ENCODE peak calls at places on chromosomes 6 and 20, in ten cellular contexts. X is SHP77, K is SW 1271, E is cardiac fibroblast, C is ACHN, R is AG09319, H is T1000, B is ureter, J is tibial nerve, Z is Karpas-422. F is an unnamed sample.
A peak's percentile ranks its signal among the peaks of the same experiment; 100 is the strongest.

GRCh38 chr6:7523922-7524321 is 17.5 kb upstream of the DSP start:
- DNase-seq in X (no peak), K (no peak), E (no peak), C (no peak), R (no peak), H (no peak), B (no peak), J (no peak), Z (no peak), F (no peak)

GRCh38 chr6:41733707-41734665 is 1.4 kb downstream of the TFEB start:
- DNase-seq in X (peak; percentile 80), K (peak; percentile 79), E (peak; percentile 78), C (peak; percentile 83), R (no peak), H (peak; percentile 58), B (peak; percentile 78), J (peak; percentile 31), Z (peak; percentile 97), F (peak; percentile 65)

GRCh38 chr6:152309648-152310047 is 327.5 kb downstream of the SYNE1 start:
- DNase-seq in X (peak; percentile 46), K (no peak), E (no peak), C (no peak), R (no peak), H (no peak), B (no peak), J (no peak), Z (no peak), F (no peak)

GRCh38 chr20:48761023-48761785 is 66.6 kb downstream of the PREX1 start:
- DNase-seq in X (no peak), K (no peak), E (no peak), C (no peak), R (no peak), H (no peak), B (no peak), J (peak; percentile 28), Z (no peak), F (no peak)

GRCh38 chr6:136067731-136068341 is 182.3 kb downstream of the MTFR2 start:
- DNase-seq in X (no peak), K (peak; percentile 17), E (peak; percentile 84), C (peak; percentile 32), R (no peak), H (no peak), B (no peak), J (no peak), Z (no peak), F (no peak)

GRCh38 chr6:130760006-130760405 is 67.2 kb upstream of the SMLR1 start:
- DNase-seq in X (peak; percentile 22), K (peak; percentile 56), E (peak; percentile 52), C (peak; percentile 35), R (no peak), H (no peak), B (no peak), J (no peak), Z (peak; percentile 44), F (peak; percentile 65)

GRCh38 chr6:16333580-16333979 is 95.2 kb downstream of the GMPR start:
- DNase-seq in X (no peak), K (no peak), E (peak; percentile 56), C (peak; percentile 68), R (no peak), H (no peak), B (no peak), J (no peak), Z (peak; percentile 36), F (no peak)

GRCh38 chr20:9520096-9520495 is 5.7 kb downstream of the LAMP5 start:
- DNase-seq in X (no peak), K (no peak), E (no peak), C (no peak), R (no peak), H (no peak), B (no peak), J (no peak), Z (no peak), F (no peak)

GRCh38 chr6:19719691-19720127 is 117.5 kb upstream of the ID4 start:
- DNase-seq in X (no peak), K (no peak), E (peak; percentile 36), C (no peak), R (peak; percentile 19), H (no peak), B (no peak), J (no peak), Z (no peak), F (no peak)

GRCh38 chr6:142912125-142912524 is 32.9 kb downstream of the HIVEP2 start:
- DNase-seq in X (no peak), K (no peak), E (no peak), C (no peak), R (no peak), H (no peak), B (no peak), J (no peak), Z (no peak), F (no peak)

GRCh38 chr6:139204978-139205377 is 70.1 kb downstream of the HECA start:
- DNase-seq in X (no peak), K (no peak), E (no peak), C (no peak), R (no peak), H (no peak), B (no peak), J (no peak), Z (peak; percentile 66), F (no peak)